ENCODE peak calls at places on chromosomes 7 and 10, in ten cellular contexts. Y is K562, S is heart right ventricle, C is ascending aorta, W is body of pancreas, L is stomach, I is A549, K is pancreas, Z is tibial nerve, P is sigmoid colon. D is an unnamed sample. For H3K4me1, the result is how much of the 10 kb centered on the place peaks cover.

GRCh38 chr10:24513155-24513554 is 210.5 kb downstream of the ARHGAP21 start:
- DNase-seq in L (no peak), Z (no peak), P (no peak), S (no peak), Y (no peak), I (peak), C (no peak), W (no peak), K (no peak), D (no peak)

GRCh38 chr10:63862860-63863259 is 341.7 kb downstream of the REEP3 start:
- DNase-seq in K (no peak), P (no peak), Z (no peak), C (no peak), W (no peak), L (no peak), S (no peak), I (no peak), Y (no peak), D (no peak)

GRCh38 chr10:102400061-102400460 is 4.6 kb downstream of the NFKB2 start:
- DNase-seq in P (no peak), Y (no peak), K (no peak), C (no peak), Z (no peak), S (no peak), I (no peak), L (no peak), W (no peak), D (no peak)

GRCh38 chr7:71363627-71364026 is 231.7 kb downstream of the GALNT17 start:
- DNase-seq in C (no peak), S (no peak), K (no peak), W (peak), Z (no peak), I (no peak), P (no peak), L (no peak), Y (no peak), D (no peak)

GRCh38 chr10:110460111-110460809 is 37.4 kb upstream of the DUSP5 start:
- DNase-seq in C (peak), W (peak), K (no peak), L (peak), Y (no peak), Z (no peak), I (peak), P (no peak), S (peak), D (peak)

GRCh38 chr10:19817251-19818046 is 1.2 kb downstream of the PLXDC2 start:
- DNase-seq in S (peak), C (no peak), K (peak), I (no peak), L (no peak), Z (no peak), Y (no peak), W (peak), P (peak), D (peak)

GRCh38 chr7:48274662-48275061 is 103.4 kb downstream of the ABCA13 start:
- DNase-seq in W (no peak), Y (no peak), K (no peak), C (no peak), L (no peak), P (no peak), Z (no peak), S (no peak), I (no peak), D (no peak)

GRCh38 chr7:16708980-16709379 is 44.6 kb upstream of the TSPAN13 start:
- DNase-seq in Z (no peak), Y (no peak), K (no peak), W (peak), C (no peak), I (peak), P (no peak), S (peak), L (no peak), D (no peak)

GRCh38 chr10:75875740-75876139 is 444.3 kb downstream of the LRMDA start:
- DNase-seq in S (no peak), I (no peak), C (no peak), K (no peak), P (no peak), Y (no peak), W (no peak), Z (no peak), L (no peak), D (no peak)

GRCh38 chr10:63376560-63377304 is 89.0 kb downstream of the JMJD1C start:
- DNase-seq in Z (no peak), L (no peak), I (no peak), W (no peak), Y (no peak), K (no peak), C (no peak), P (no peak), S (no peak), D (no peak)

GRCh38 chr10:78209987-78210386 is 176.3 kb downstream of the RPS24 start:
- DNase-seq in Y (no peak), W (no peak), I (no peak), L (no peak), P (no peak), S (no peak), C (no peak), Z (no peak), K (no peak), D (no peak)

GRCh38 chr7:8719102-8719501 is 285.7 kb downstream of the NXPH1 start:
- DNase-seq in S (no peak), P (no peak), I (no peak), Y (no peak), C (no peak), Z (no peak), L (no peak), W (no peak), K (no peak), D (no peak)

GRCh38 chr7:8724080-8724718 is 290.8 kb downstream of the NXPH1 start:
- DNase-seq in K (peak), L (peak), W (peak), I (peak), Y (peak), Z (no peak), P (no peak), S (peak), C (no peak), D (no peak)
- TF ChIP-seq CTCF in K (no peak), L (no peak), W (peak), I (peak), Y (peak), Z (peak), P (no peak), S (peak), C (peak), D (peak)

GRCh38 chr7:29270979-29271658 is 76.5 kb downstream of the CHN2 start:
- DNase-seq in I (no peak), L (no peak), Y (no peak), W (no peak), K (no peak), P (no peak), C (no peak), Z (no peak), S (no peak), D (no peak)
- H3K4me1 ChIP-seq in I (under half), L (under half), Y (under half), W (half or more), K (under half), P (under half), C (under half), Z (under half), S (under half), D (under half)

GRCh38 chr10:123535386-123535785 is 130.8 kb upstream of the GPR26 start:
- DNase-seq in C (no peak), I (no peak), L (no peak), Y (no peak), S (no peak), K (no peak), W (no peak), P (no peak), Z (no peak), D (no peak)

GRCh38 chr10:123538401-123539320 is 127.5 kb upstream of the GPR26 start:
- DNase-seq in P (no peak), I (no peak), L (no peak), S (no peak), C (no peak), Y (no peak), K (no peak), W (no peak), Z (no peak), D (no peak)

GRCh38 chr10:123536176-123536845 is 129.8 kb upstream of the GPR26 start:
- DNase-seq in P (no peak), K (no peak), Y (no peak), L (no peak), C (no peak), W (no peak), S (no peak), Z (no peak), I (no peak), D (no peak)

DNA sequence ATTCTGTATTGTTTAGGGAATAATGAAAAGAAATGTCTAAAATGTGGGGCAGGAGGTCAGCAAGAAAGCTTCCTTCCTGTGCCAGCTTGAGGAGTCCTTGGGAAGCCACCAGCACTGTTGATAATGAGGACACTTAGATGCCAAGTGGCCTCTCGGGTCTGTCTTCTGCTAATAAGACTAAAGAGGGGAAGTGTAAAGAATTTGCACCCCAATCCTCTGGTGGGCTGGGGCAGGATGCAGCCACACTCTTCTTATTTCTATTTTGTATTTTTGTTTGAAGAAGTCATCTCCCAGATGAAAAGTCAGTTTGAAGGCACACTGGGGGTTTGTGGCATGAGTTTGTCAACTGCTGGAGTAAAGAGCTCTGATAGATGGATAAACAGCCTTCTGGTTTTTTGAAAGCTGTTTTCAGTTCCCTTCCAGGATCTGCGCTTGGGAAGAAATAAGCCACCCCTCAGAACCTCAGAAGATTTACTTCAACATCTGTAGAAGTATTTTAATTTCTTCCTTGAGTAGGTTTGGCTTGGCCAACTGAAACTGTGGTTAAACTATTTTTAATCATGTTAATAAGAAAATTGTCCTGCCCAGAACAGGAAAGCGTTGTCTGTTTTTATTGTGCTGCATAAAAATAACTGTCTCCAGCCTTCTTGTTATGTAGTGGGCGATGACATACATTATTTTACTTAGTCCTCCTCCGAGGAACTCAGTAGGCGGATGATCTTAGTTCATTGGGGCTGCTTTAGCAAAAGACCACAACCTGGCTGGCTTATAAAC is 128.8 kb upstream of the GPR26 start:
- DNase-seq in K (no peak), C (no peak), W (no peak), Y (no peak), P (no peak), Z (no peak), S (no peak), L (no peak), I (no peak), D (no peak)
- H3K4me3 ChIP-seq in K (no peak), C (no peak), W (no peak), Y (no peak), P (no peak), Z (no peak), S (no peak), L (no peak), I (no peak), D (no peak)

GRCh38 chr7:29884399-29885272 is 78.3 kb downstream of the WIPF3 start:
- DNase-seq in K (no peak), S (no peak), W (peak), P (no peak), C (no peak), L (peak), I (no peak), Y (no peak), Z (no peak), D (no peak)
- TF ChIP-seq CTCF in K (no peak), S (no peak), W (no peak), P (no peak), C (no peak), L (no peak), I (no peak), Y (no peak), Z (no peak), D (no peak)

GRCh38 chr7:44983742-44984477 is 5.1 kb upstream of the MYO1G start:
- DNase-seq in L (no peak), P (no peak), K (no peak), W (no peak), S (no peak), Z (no peak), C (no peak), Y (no peak), I (no peak), D (no peak)

GRCh38 chr7:44984478-44984758 is 5.6 kb upstream of the MYO1G start:
- DNase-seq in W (no peak), Z (no peak), P (no peak), I (no peak), K (no peak), S (no peak), L (no peak), Y (no peak), C (no peak), D (no peak)

GRCh38 chr7:44982535-44982923 is 3.7 kb upstream of the MYO1G start:
- DNase-seq in W (no peak), C (no peak), I (no peak), S (no peak), L (no peak), P (no peak), Z (no peak), K (no peak), Y (no peak), D (no peak)

GRCh38 chr7:44981035-44981706 is 2.4 kb upstream of the MYO1G start:
- DNase-seq in I (no peak), L (no peak), W (no peak), C (no peak), S (no peak), P (no peak), K (no peak), Z (no peak), Y (no peak), D (no peak)

DNA sequence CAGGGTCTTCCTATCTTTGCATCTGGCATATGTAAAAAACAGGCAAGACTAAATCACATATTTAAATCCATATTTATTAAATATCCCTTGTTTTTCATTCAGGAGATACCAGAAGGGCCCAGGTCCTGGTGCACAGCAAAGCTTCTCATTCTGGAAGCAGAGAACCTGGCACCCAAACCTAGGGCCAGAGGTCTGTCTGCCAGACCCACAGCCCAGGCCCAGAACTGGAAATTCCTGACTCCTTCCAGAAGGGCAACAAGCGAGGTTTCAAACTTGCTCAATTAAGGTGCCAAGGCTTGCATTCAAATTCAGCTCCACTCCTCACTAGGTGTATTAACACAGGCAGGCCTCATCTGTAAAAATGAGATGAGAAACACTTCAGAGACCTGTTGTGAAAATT is 4.2 kb upstream of the MYO1G start:
- DNase-seq in I (no peak), K (no peak), Z (no peak), Y (no peak), S (no peak), L (no peak), W (no peak), C (no peak), P (no peak), D (no peak)
- H3K4me1 ChIP-seq in I (under half), K (under half), Z (under half), Y (under half), S (under half), L (half or more), W (under half), C (under half), P (under half), D (under half)

GRCh38 chr7:27118580-27118979 is 12.0 kb downstream of the HOXA4 start:
- DNase-seq in I (no peak), Z (no peak), L (no peak), K (no peak), W (no peak), S (no peak), Y (no peak), P (no peak), C (no peak), D (no peak)
- H3K4me3 ChIP-seq in I (no peak), Z (no peak), L (peak), K (no peak), W (no peak), S (no peak), Y (no peak), P (no peak), C (peak), D (peak)

D was measured in psoas muscle.